ENCODE peak calls at places on chromosomes 16 and 17, in five cellular contexts. M, H, P, F and X are unnamed samples.

GRCh38 chr17:80308672-80309517 is 48.2 kb downstream of the RNF213 start:
- DNase-seq in M (no peak), H (no peak), P (no peak), F (peak), X (no peak)

GRCh38 chr17:60535382-60536279 is 9.6 kb upstream of the APPBP2 start:
- DNase-seq in M (peak), H (no peak), P (no peak), F (no peak), X (no peak)

GRCh38 chr16:23182675-23183485 is at the start of gene SCNN1G:
- DNase-seq in M (no peak), H (no peak), P (no peak), F (no peak), X (no peak)

GRCh38 chr16:621526-622105 is 9.2 kb upstream of the WFIKKN1 start:
- DNase-seq in M (no peak), H (no peak), P (no peak), F (no peak), X (no peak)

GRCh38 chr17:62897706-62898105 is 68.3 kb upstream of the TANC2 start:
- DNase-seq in M (no peak), H (no peak), P (no peak), F (no peak), X (no peak)

GRCh38 chr16:87686697-87687570 is 78.9 kb downstream of the KLHDC4 start:
- DNase-seq in M (no peak), H (no peak), P (no peak), F (no peak), X (no peak)

GRCh38 chr17:20201059-20201458 is 191.9 kb downstream of the SPECC1 start:
- DNase-seq in M (no peak), H (no peak), P (no peak), F (no peak), X (no peak)

GRCh38 chr16:79653337-79654000 is 52.9 kb upstream of the MAF start:
- DNase-seq in M (no peak), H (no peak), P (no peak), F (no peak), X (no peak)

GRCh38 chr16:31440511-31441184 is 1.9 kb downstream of the ZNF843 start:
- DNase-seq in M (no peak), H (no peak), P (no peak), F (no peak), X (no peak)

GRCh38 chr16:4690946-4691665 is 2.3 kb upstream of the NUDT16L1 start:
- DNase-seq in M (no peak), H (no peak), P (no peak), F (no peak), X (no peak)

GRCh38 chr16:53495325-53495724 is 7.7 kb downstream of the AKTIP start:
- DNase-seq in M (no peak), H (no peak), P (no peak), F (no peak), X (no peak)

GRCh38 chr17:2067048-2067452 is 12.1 kb downstream of the HIC1 start:
- DNase-seq in M (peak), H (no peak), P (no peak), F (no peak), X (no peak)

GRCh38 chr17:82217120-82217529 is 4.5 kb upstream of the CCDC57 start:
- DNase-seq in M (no peak), H (no peak), P (no peak), F (no peak), X (no peak)

GRCh38 chr17:81401727-81402529 is 6.7 kb downstream of the BAHCC1 start:
- DNase-seq in M (peak), H (no peak), P (no peak), F (no peak), X (no peak)

GRCh38 chr17:46010597-46011186 is 11.6 kb downstream of the STH start:
- DNase-seq in M (no peak), H (no peak), P (no peak), F (no peak), X (no peak)

GRCh38 chr16:69941251-69942098 is 9.7 kb upstream of the CLEC18A start:
- DNase-seq in M (no peak), H (no peak), P (no peak), F (no peak), X (no peak)

GRCh38 chr17:41345992-41346391 is 4.6 kb downstream of the KRT33A start:
- DNase-seq in M (no peak), H (no peak), P (no peak), F (no peak), X (no peak)

GRCh38 chr17:58215685-58216084 is 3.4 kb downstream of the MKS1 start:
- DNase-seq in M (no peak), H (no peak), P (no peak), F (no peak), X (no peak)

GRCh38 chr16:31083556-31083955 is 5.2 kb downstream of the PRSS53 start:
- DNase-seq in M (no peak), H (no peak), P (no peak), F (no peak), X (no peak)

GRCh38 chr17:74513987-74514631 is 17.2 kb downstream of the CD300LB start:
- DNase-seq in M (peak), H (peak), P (peak), F (no peak), X (peak)

GRCh38 chr17:44376124-44376523 is 12.5 kb upstream of the FAM171A2 start:
- DNase-seq in M (peak), H (no peak), P (no peak), F (no peak), X (no peak)

GRCh38 chr17:72399608-72400487 is 279.0 kb downstream of the SOX9 start:
- DNase-seq in M (no peak), H (no peak), P (no peak), F (no peak), X (no peak)

GRCh38 chr17:47305302-47305923 is 18.3 kb upstream of the EFCAB13 start:
- DNase-seq in M (peak), H (no peak), P (no peak), F (no peak), X (no peak)

GRCh38 chr17:70107441-70107840 is 32.4 kb downstream of the KCNJ16 start:
- DNase-seq in M (no peak), H (no peak), P (no peak), F (no peak), X (no peak)

GRCh38 chr16:11128211-11129123 is 127.5 kb downstream of the SOCS1 start:
- DNase-seq in M (peak), H (no peak), P (no peak), F (no peak), X (no peak)

GRCh38 chr16:89908236-89908635 is 10.4 kb upstream of the MC1R start:
- DNase-seq in M (no peak), H (no peak), P (no peak), F (no peak), X (no peak)

GRCh38 chr17:79372470-79373238 is 238.2 kb downstream of the RBFOX3 start:
- DNase-seq in M (no peak), H (no peak), P (no peak), F (no peak), X (no peak)

GRCh38 chr17:78337244-78338109 is 22.4 kb downstream of the SOCS3 start:
- DNase-seq in M (peak), H (no peak), P (no peak), F (no peak), X (no peak)

GRCh38 chr17:28747046-28747691 is 3.4 kb downstream of the TRAF4 start:
- DNase-seq in M (no peak), H (no peak), P (no peak), F (no peak), X (no peak)

GRCh38 chr17:56230660-56231059 is 77.4 kb downstream of the ANKFN1 start:
- DNase-seq in M (no peak), H (no peak), P (no peak), F (no peak), X (no peak)

GRCh38 chr17:1883536-1883935 is 53.7 kb downstream of the RPA1 start:
- DNase-seq in M (no peak), H (no peak), P (no peak), F (no peak), X (no peak)

GRCh38 chr16:12459401-12459791 is 344.3 kb downstream of the CPPED1 start:
- DNase-seq in M (no peak), H (no peak), P (no peak), F (no peak), X (no peak)